ENCODE peak calls at places on chromosomes 4 and X, in nine cellular contexts. C, U, E, K, D, Z, P, S and T are unnamed samples.

GRCh38 chrX:130163350-130163851 is 2.2 kb downstream of the AIFM1 start:
- DNase-seq in C (no peak), U (no peak), E (no peak), K (no peak), D (no peak), Z (no peak), P (no peak), S (no peak), T (no peak)

GRCh38 chrX:154457491-154458115 is 478 bp upstream of the PLXNA3 start:
- DNase-seq in C (peak), U (peak), E (peak), K (peak), D (peak), Z (no peak), P (peak), S (peak), T (no peak)

GRCh38 chr4:99383833-99384392 is 31.4 kb upstream of the ADH1C start:
- DNase-seq in C (no peak), U (no peak), E (peak), K (no peak), D (no peak), Z (no peak), P (peak), S (no peak), T (no peak)

GRCh38 chr4:36280555-36280954 is 861 bp upstream of the DTHD1 start:
- DNase-seq in C (no peak), U (no peak), E (no peak), K (no peak), D (no peak), Z (no peak), P (peak), S (no peak), T (no peak)

GRCh38 chr4:127355738-127356137 is 277.0 kb upstream of the INTU start:
- DNase-seq in C (no peak), U (no peak), E (no peak), K (no peak), D (no peak), Z (no peak), P (peak), S (no peak), T (peak)

GRCh38 chr4:111435986-111436744 is 709.1 kb upstream of the FAM241A start:
- DNase-seq in C (no peak), U (no peak), E (no peak), K (no peak), D (no peak), Z (no peak), P (no peak), S (no peak), T (no peak)

GRCh38 chr4:81466841-81467671 is 4.7 kb downstream of the RASGEF1B start:
- DNase-seq in C (no peak), U (peak), E (peak), K (no peak), D (no peak), Z (peak), P (peak), S (peak), T (peak)

GRCh38 chr4:10958226-10958856 is 273.8 kb upstream of the CLNK start:
- DNase-seq in C (no peak), U (no peak), E (no peak), K (no peak), D (no peak), Z (no peak), P (no peak), S (no peak), T (no peak)

GRCh38 chrX:86845101-86845500 is 672.5 kb upstream of the KLHL4 start:
- DNase-seq in C (no peak), U (no peak), E (no peak), K (no peak), D (no peak), Z (no peak), P (no peak), S (no peak), T (no peak)

GRCh38 chrX:20547649-20548051 is 280.9 kb upstream of the RPS6KA3 start:
- DNase-seq in C (peak), U (no peak), E (peak), K (no peak), D (no peak), Z (no peak), P (peak), S (no peak), T (no peak)

GRCh38 chrX:72255445-72255844 is 16.6 kb upstream of the ERCC6L start:
- DNase-seq in C (no peak), U (no peak), E (no peak), K (no peak), D (no peak), Z (no peak), P (no peak), S (no peak), T (peak)

GRCh38 chrX:1883772-1884171 is 268.9 kb downstream of the ASMT start:
- DNase-seq in C (peak), U (no peak), E (no peak), K (no peak), D (no peak), Z (peak), P (peak), S (no peak), T (no peak)

GRCh38 chr4:38821739-38822138 is 17.1 kb upstream of the TLR1 start:
- DNase-seq in C (no peak), U (no peak), E (no peak), K (no peak), D (no peak), Z (no peak), P (no peak), S (no peak), T (no peak)

GRCh38 chrX:1720826-1721225 is 106.0 kb downstream of the ASMT start:
- DNase-seq in C (peak), U (no peak), E (no peak), K (no peak), D (no peak), Z (no peak), P (no peak), S (no peak), T (no peak)

GRCh38 chrX:133391116-133391515 is 24.2 kb downstream of the GPC4 start:
- DNase-seq in C (no peak), U (no peak), E (no peak), K (no peak), D (no peak), Z (no peak), P (no peak), S (no peak), T (no peak)

GRCh38 chr4:62531731-62532130 is 1331.6 kb downstream of the ADGRL3 start:
- DNase-seq in C (peak), U (no peak), E (no peak), K (no peak), D (no peak), Z (no peak), P (no peak), S (no peak), T (no peak)

GRCh38 chrX:67652581-67652980 is 108.8 kb downstream of the AR start:
- DNase-seq in C (no peak), U (no peak), E (no peak), K (no peak), D (no peak), Z (no peak), P (no peak), S (no peak), T (no peak)

GRCh38 chr4:122689972-122690371 is 42.5 kb upstream of the BBS12 start:
- DNase-seq in C (no peak), U (no peak), E (no peak), K (no peak), D (no peak), Z (no peak), P (no peak), S (peak), T (no peak)

GRCh38 chr4:159722052-159722451 is 619.2 kb downstream of the RAPGEF2 start:
- DNase-seq in C (no peak), U (no peak), E (no peak), K (no peak), D (no peak), Z (no peak), P (no peak), S (no peak), T (no peak)

GRCh38 chr4:84596826-84597225 is 13.9 kb downstream of the CDS1 start:
- DNase-seq in C (no peak), U (no peak), E (no peak), K (no peak), D (no peak), Z (no peak), P (peak), S (no peak), T (no peak)

GRCh38 chr4:899556-899906 is 32.6 kb downstream of the GAK start:
- DNase-seq in C (no peak), U (no peak), E (no peak), K (no peak), D (no peak), Z (no peak), P (no peak), S (no peak), T (no peak)

GRCh38 chrX:71859637-71860036 is 51.0 kb upstream of the NHSL2 start:
- DNase-seq in C (peak), U (no peak), E (peak), K (no peak), D (no peak), Z (no peak), P (peak), S (peak), T (no peak)

GRCh38 chrX:132491191-132491590 is 2.4 kb upstream of the MBNL3 start:
- DNase-seq in C (peak), U (no peak), E (no peak), K (no peak), D (no peak), Z (no peak), P (peak), S (no peak), T (no peak)

GRCh38 chr4:6907658-6908191 is 1.9 kb upstream of the TBC1D14 start:
- DNase-seq in C (no peak), U (no peak), E (no peak), K (no peak), D (no peak), Z (no peak), P (no peak), S (no peak), T (peak)

GRCh38 chrX:39730671-39731389 is 366.9 kb downstream of the BCOR start:
- DNase-seq in C (peak), U (peak), E (peak), K (peak), D (peak), Z (peak), P (peak), S (peak), T (no peak)

GRCh38 chr4:2860391-2861348 is 17.0 kb downstream of the ADD1 start:
- DNase-seq in C (no peak), U (no peak), E (no peak), K (no peak), D (no peak), Z (no peak), P (no peak), S (no peak), T (no peak)

GRCh38 chr4:41142946-41143720 is 71.2 kb downstream of the APBB2 start:
- DNase-seq in C (peak), U (no peak), E (peak), K (no peak), D (no peak), Z (peak), P (peak), S (no peak), T (no peak)

GRCh38 chrX:54012830-54013500 is 31.3 kb downstream of the PHF8 start:
- DNase-seq in C (no peak), U (no peak), E (no peak), K (no peak), D (no peak), Z (no peak), P (no peak), S (no peak), T (no peak)

GRCh38 chr4:76688737-76689078 is 209.2 kb downstream of the SOWAHB start:
- DNase-seq in C (peak), U (no peak), E (no peak), K (no peak), D (no peak), Z (no peak), P (no peak), S (no peak), T (peak)

GRCh38 chr4:90486346-90486745 is 359.2 kb downstream of the CCSER1 start:
- DNase-seq in C (no peak), U (no peak), E (no peak), K (no peak), D (no peak), Z (no peak), P (no peak), S (no peak), T (no peak)

GRCh38 chrX:1481636-1482529 is 29.2 kb upstream of the ASMTL start:
- DNase-seq in C (peak), U (peak), E (peak), K (no peak), D (peak), Z (no peak), P (peak), S (peak), T (no peak)

GRCh38 chrX:51894697-51895336 is 1.4 kb downstream of the MAGED1 start:
- DNase-seq in C (no peak), U (no peak), E (peak), K (no peak), D (no peak), Z (no peak), P (no peak), S (no peak), T (peak)

GRCh38 chr4:23934915-23935314 is 45.1 kb upstream of the PPARGC1A start:
- DNase-seq in C (peak), U (no peak), E (peak), K (no peak), D (no peak), Z (peak), P (peak), S (no peak), T (no peak)

GRCh38 chr4:114606240-114606639 is 7.6 kb downstream of the UGT8 start:
- DNase-seq in C (no peak), U (no peak), E (no peak), K (no peak), D (no peak), Z (no peak), P (no peak), S (no peak), T (peak)

GRCh38 chr4:27360651-27361347 is 500.2 kb downstream of the STIM2 start:
- DNase-seq in C (peak), U (no peak), E (peak), K (no peak), D (no peak), Z (peak), P (peak), S (no peak), T (no peak)